ENCODE peak calls at places on chromosomes 3 and 15, in six cellular contexts. J is hepatocyte, I is epithelial cell of proximal tubule, T is AG09319, K is type B pancreatic cell, Y is kidney. Z is an unnamed sample.

GRCh38 chr3:155230382-155230781 is 63.1 kb downstream of the STRIT1 start:
- DNase-seq in J (no peak), I (no peak), T (peak; percentile 44), K (no peak), Y (no peak), Z (no peak)

GRCh38 chr3:172201990-172202318 is 162.6 kb downstream of the FNDC3B start:
- DNase-seq in J (peak; percentile 47), I (no peak), T (peak; percentile 57), K (no peak), Y (no peak), Z (no peak)

GRCh38 chr15:24917431-24917830 is 37.4 kb upstream of the SNRPN start:
- DNase-seq in J (no peak), I (no peak), T (no peak), K (no peak), Y (no peak), Z (no peak)

GRCh38 chr3:125684199-125684598 is 88.9 kb upstream of the OSBPL11 start:
- DNase-seq in J (peak; percentile 60), I (no peak), T (no peak), K (no peak), Y (no peak), Z (peak; percentile 69)

GRCh38 chr3:51681453-51681852 is 10.4 kb downstream of the TEX264 start:
- DNase-seq in J (no peak), I (no peak), T (no peak), K (no peak), Y (peak; percentile 76), Z (no peak)

GRCh38 chr3:30314757-30315156 is 291.6 kb upstream of the TGFBR2 start:
- DNase-seq in J (no peak), I (no peak), T (no peak), K (no peak), Y (no peak), Z (no peak)

GRCh38 chr15:43165801-43166325 is 19.3 kb upstream of the CCNDBP1 start:
- DNase-seq in J (no peak), I (no peak), T (no peak), K (no peak), Y (no peak), Z (no peak)

GRCh38 chr15:78292219-78292618 is 7.2 kb downstream of the SKIC8 start:
- DNase-seq in J (no peak), I (no peak), T (no peak), K (no peak), Y (no peak), Z (no peak)

GRCh38 chr3:191330309-191330712 is at the start of gene UTS2B:
- DNase-seq in J (peak; percentile 46), I (peak; percentile 52), T (peak; percentile 61), K (no peak), Y (no peak), Z (no peak)

GRCh38 chr15:88399021-88399685 is 68.0 kb downstream of the MRPL46 start:
- DNase-seq in J (no peak), I (no peak), T (no peak), K (peak; percentile 45), Y (no peak), Z (no peak)

GRCh38 chr3:16329792-16330061 is 64.7 kb downstream of the OXNAD1 start:
- DNase-seq in J (no peak), I (no peak), T (no peak), K (no peak), Y (no peak), Z (no peak)

GRCh38 chr15:70192490-70192889 is 94.8 kb upstream of the TLE3 start:
- DNase-seq in J (no peak), I (no peak), T (no peak), K (no peak), Y (no peak), Z (no peak)

GRCh38 chr3:182768413-182768812 is 24.9 kb upstream of the ATP11B start:
- DNase-seq in J (no peak), I (no peak), T (no peak), K (no peak), Y (no peak), Z (no peak)

GRCh38 chr3:38552364-38552763 is 56.2 kb downstream of the EXOG start:
- DNase-seq in J (no peak), I (no peak), T (no peak), K (no peak), Y (no peak), Z (no peak)

GRCh38 chr3:99269606-99270355 is 368.3 kb upstream of the DCBLD2 start:
- DNase-seq in J (no peak), I (no peak), T (peak; percentile 40), K (no peak), Y (no peak), Z (no peak)

GRCh38 chr3:10145685-10146084 is 4.1 kb downstream of the VHL start:
- DNase-seq in J (no peak), I (no peak), T (no peak), K (no peak), Y (no peak), Z (no peak)

GRCh38 chr3:187738089-187738399 is 7.2 kb downstream of the BCL6 start:
- DNase-seq in J (no peak), I (no peak), T (no peak), K (no peak), Y (no peak), Z (no peak)

GRCh38 chr3:187738400-187739124 is 6.7 kb downstream of the BCL6 start:
- DNase-seq in J (peak; percentile 93), I (no peak), T (peak; percentile 86), K (no peak), Y (peak; percentile 93), Z (peak; percentile 81)

GRCh38 chr3:187739561-187740445 is 5.5 kb downstream of the BCL6 start:
- DNase-seq in J (peak; percentile 92), I (no peak), T (no peak), K (peak; percentile 91), Y (peak; percentile 96), Z (peak; percentile 85)

GRCh38 chr3:187740446-187741399 is 4.5 kb downstream of the BCL6 start:
- DNase-seq in J (peak; percentile 84), I (no peak), T (no peak), K (no peak), Y (peak; percentile 89), Z (peak; percentile 82)

GRCh38 chr3:187739125-187739560 is 6.1 kb downstream of the BCL6 start:
- DNase-seq in J (no peak), I (no peak), T (no peak), K (no peak), Y (peak; percentile 89), Z (peak; percentile 60)
- TF ChIP-seq CTCF in J (no peak), I (no peak), T (no peak), K (no peak), Y (no peak), Z (no peak)

GRCh38 chr15:94670436-94671034 is 439.2 kb downstream of the MCTP2 start:
- DNase-seq in J (peak; percentile 58), I (peak; percentile 15), T (peak; percentile 8), K (no peak), Y (no peak), Z (no peak)
- TF ChIP-seq CTCF in J (peak; percentile 92), I (peak; percentile 72), T (peak; percentile 65), K (peak; percentile 96), Y (peak; percentile 68), Z (peak; percentile 70)

GRCh38 chr3:134838599-134838998 is 43.5 kb downstream of the EPHB1 start:
- DNase-seq in J (no peak), I (no peak), T (no peak), K (no peak), Y (no peak), Z (no peak)
- TF ChIP-seq CTCF in J (peak; percentile 20), I (peak; percentile 54), T (peak; percentile 18), K (peak; percentile 71), Y (no peak), Z (peak; percentile 70)

GRCh38 chr15:84600687-84601554 is at the start of gene ZSCAN2:
- DNase-seq in J (peak; percentile 98), I (peak; percentile 43), T (peak; percentile 70), K (peak; percentile 97), Y (peak; percentile 98), Z (peak; percentile 98)
- TF ChIP-seq CTCF in J (no peak), I (no peak), T (no peak), K (no peak), Y (no peak), Z (no peak)

GRCh38 chr15:69172854-69173253 is 12.4 kb downstream of the GLCE start:
- DNase-seq in J (no peak), I (no peak), T (no peak), K (no peak), Y (no peak), Z (no peak)
- TF ChIP-seq CTCF in J (no peak), I (no peak), T (no peak), K (no peak), Y (no peak), Z (no peak)

GRCh38 chr3:128273841-128274573 is 120.7 kb downstream of the EEFSEC start:
- DNase-seq in J (no peak), I (no peak), T (no peak), K (peak; percentile 51), Y (peak; percentile 59), Z (no peak)

GRCh38 chr3:128273116-128273840 is 120.0 kb downstream of the EEFSEC start:
- DNase-seq in J (no peak), I (no peak), T (no peak), K (peak; percentile 49), Y (peak; percentile 26), Z (no peak)

GRCh38 chr3:128275316-128276150 is 122.3 kb downstream of the EEFSEC start:
- DNase-seq in J (no peak), I (no peak), T (no peak), K (peak; percentile 62), Y (no peak), Z (no peak)

GRCh38 chr3:128276151-128276445 is 122.8 kb downstream of the EEFSEC start:
- DNase-seq in J (no peak), I (no peak), T (no peak), K (no peak), Y (no peak), Z (no peak)

DNA sequence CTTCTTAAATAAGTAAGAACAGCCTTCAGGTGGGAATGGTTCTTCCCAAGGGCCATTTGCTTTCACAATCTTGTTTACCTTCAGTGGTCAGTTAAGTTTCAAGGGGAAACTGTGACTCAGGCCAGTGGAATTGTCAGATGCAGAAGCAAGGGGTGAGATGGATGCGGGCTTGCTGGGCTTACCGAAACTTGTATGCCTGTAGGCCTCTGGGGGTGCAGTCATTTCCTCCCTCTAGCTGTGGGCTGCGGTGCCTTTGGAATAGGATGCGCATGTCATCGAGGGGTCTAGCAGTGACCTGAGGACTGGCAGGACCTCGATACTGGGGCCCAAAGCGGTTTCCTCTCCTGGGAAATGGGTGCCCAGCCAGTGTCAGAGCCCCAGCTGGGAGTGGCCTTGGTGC is 121.6 kb downstream of the EEFSEC start:
- DNase-seq in J (no peak), I (peak; percentile 31), T (no peak), K (peak; percentile 50), Y (no peak), Z (no peak)
- TF ChIP-seq CTCF in J (no peak), I (no peak), T (no peak), K (no peak), Y (no peak), Z (no peak)

GRCh38 chr15:96585634-96586386 is 255.3 kb downstream of the NR2F2 start:
- DNase-seq in J (no peak), I (no peak), T (peak; percentile 2), K (no peak), Y (no peak), Z (no peak)
- TF ChIP-seq CTCF in J (peak; percentile 36), I (peak; percentile 66), T (peak; percentile 53), K (no peak), Y (peak; percentile 37), Z (no peak)